ENCODE peak calls at places on chromosomes 2 and 18, in five cellular contexts. One of them, this sample, is unnamed.
A peak's percentile ranks its signal among the peaks of the same experiment; 100 is the strongest.

GRCh38 chr2:60794271-60794863 is 38.3 kb downstream of the PAPOLG start:
- DNase-seq in HEK293T: no peak
- DNase-seq in NT2/D1: no peak
- DNase-seq in HepG2: peak; percentile 16
- DNase-seq in GM12878: no peak
- DNase-seq in this sample: no peak

GRCh38 chr2:120860579-120860922 is 124.9 kb downstream of the GLI2 start:
- DNase-seq in HEK293T: no peak
- DNase-seq in NT2/D1: no peak
- DNase-seq in HepG2: no peak
- DNase-seq in GM12878: no peak
- DNase-seq in this sample: no peak

GRCh38 chr2:170122883-170123547 is 54.9 kb upstream of the MYO3B start:
- DNase-seq in HEK293T: no peak
- DNase-seq in NT2/D1: no peak
- DNase-seq in HepG2: peak; percentile 49
- DNase-seq in GM12878: no peak
- DNase-seq in this sample: no peak

GRCh38 chr2:109663721-109664120 is 49.6 kb downstream of the SOWAHC start:
- DNase-seq in HEK293T: no peak
- DNase-seq in NT2/D1: no peak
- DNase-seq in HepG2: peak; percentile 52
- DNase-seq in GM12878: no peak
- DNase-seq in this sample: no peak

GRCh38 chr2:218075975-218076811 is 7.1 kb downstream of the RUFY4 start:
- DNase-seq in HEK293T: no peak
- DNase-seq in NT2/D1: no peak
- DNase-seq in HepG2: no peak
- DNase-seq in GM12878: no peak
- DNase-seq in this sample: peak; percentile 59

GRCh38 chr2:109448946-109449788 is 164.6 kb downstream of the SEPTIN10 start:
- DNase-seq in HEK293T: no peak
- DNase-seq in NT2/D1: no peak
- DNase-seq in HepG2: no peak
- DNase-seq in GM12878: no peak
- DNase-seq in this sample: no peak

GRCh38 chr2:71683070-71683469 is 229.7 kb downstream of the DYSF start:
- DNase-seq in HEK293T: no peak
- DNase-seq in NT2/D1: no peak
- DNase-seq in HepG2: no peak
- DNase-seq in GM12878: no peak
- DNase-seq in this sample: no peak

GRCh38 chr18:23183356-23184150 is 48.3 kb downstream of the CABLES1 start:
- DNase-seq in HEK293T: no peak
- DNase-seq in NT2/D1: no peak
- DNase-seq in HepG2: no peak
- DNase-seq in GM12878: no peak
- DNase-seq in this sample: no peak

GRCh38 chr2:201507725-201508124 is 56.2 kb downstream of the STRADB start:
- DNase-seq in HEK293T: no peak
- DNase-seq in NT2/D1: no peak
- DNase-seq in HepG2: no peak
- DNase-seq in GM12878: no peak
- DNase-seq in this sample: no peak

GRCh38 chr2:218405365-218406208 is 5.9 kb downstream of the CTDSP1 start:
- DNase-seq in HEK293T: no peak
- DNase-seq in NT2/D1: no peak
- DNase-seq in HepG2: no peak
- DNase-seq in GM12878: no peak
- DNase-seq in this sample: peak; percentile 63

GRCh38 chr18:68972176-68972575 is 174.3 kb downstream of the CCDC102B start:
- DNase-seq in HEK293T: no peak
- DNase-seq in NT2/D1: no peak
- DNase-seq in HepG2: no peak
- DNase-seq in GM12878: no peak
- DNase-seq in this sample: no peak

GRCh38 chr2:177604291-177605065 is 211.9 kb downstream of the AGPS start:
- DNase-seq in HEK293T: peak; percentile 50
- DNase-seq in NT2/D1: peak; percentile 62
- DNase-seq in HepG2: peak; percentile 76
- DNase-seq in GM12878: no peak
- DNase-seq in this sample: no peak

DNA sequence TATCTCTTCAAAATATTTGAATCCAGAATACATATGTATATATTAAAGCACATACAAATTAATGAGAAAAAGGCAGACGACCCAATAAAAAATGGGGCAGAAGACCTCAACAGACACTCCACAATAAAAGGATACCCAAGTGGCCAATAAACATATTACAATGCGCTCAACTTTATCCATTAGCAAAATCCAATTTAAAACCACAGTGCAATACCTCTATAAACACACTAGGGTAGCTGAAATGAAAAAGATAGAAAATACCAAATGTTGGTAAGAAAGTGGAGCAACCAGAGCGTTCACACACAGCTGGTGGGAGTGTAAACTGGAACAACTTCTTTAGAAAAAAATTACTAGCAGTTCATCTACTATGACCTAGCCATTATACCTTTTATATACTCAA is 75.3 kb downstream of the CCDC148 start:
- DNase-seq in HEK293T: no peak
- DNase-seq in NT2/D1: no peak
- DNase-seq in HepG2: no peak
- DNase-seq in GM12878: no peak
- DNase-seq in this sample: no peak
- TF ChIP-seq SUZ12 in HEK293T: no peak
- TF ChIP-seq SUZ12 in NT2/D1: no peak
- TF ChIP-seq SUZ12 in HepG2: no peak
- TF ChIP-seq SUZ12 in GM12878: no peak
- TF ChIP-seq SUZ12 in this sample: no peak

GRCh38 chr2:240933966-240934700 is 28.0 kb downstream of the CROCC2 start:
- DNase-seq in HEK293T: no peak
- DNase-seq in NT2/D1: no peak
- DNase-seq in HepG2: no peak
- DNase-seq in GM12878: no peak
- DNase-seq in this sample: no peak
- TF ChIP-seq SUZ12 in HEK293T: no peak
- TF ChIP-seq SUZ12 in NT2/D1: no peak
- TF ChIP-seq SUZ12 in HepG2: no peak
- TF ChIP-seq SUZ12 in GM12878: no peak
- TF ChIP-seq SUZ12 in this sample: no peak

GRCh38 chr18:75048776-75049454 is 160.0 kb downstream of the PTGR3 start:
- DNase-seq in HEK293T: no peak
- DNase-seq in NT2/D1: no peak
- DNase-seq in HepG2: no peak
- DNase-seq in GM12878: no peak
- DNase-seq in this sample: no peak
- TF ChIP-seq SUZ12 in HEK293T: no peak
- TF ChIP-seq SUZ12 in NT2/D1: no peak
- TF ChIP-seq SUZ12 in HepG2: no peak
- TF ChIP-seq SUZ12 in GM12878: no peak
- TF ChIP-seq SUZ12 in this sample: no peak

GRCh38 chr18:79943608-79944125 is 7.8 kb downstream of the SLC66A2 start:
- DNase-seq in HEK293T: no peak
- DNase-seq in NT2/D1: no peak
- DNase-seq in HepG2: no peak
- DNase-seq in GM12878: no peak
- DNase-seq in this sample: no peak

GRCh38 chr18:79945118-79946042 is 6.1 kb downstream of the SLC66A2 start:
- DNase-seq in HEK293T: no peak
- DNase-seq in NT2/D1: no peak
- DNase-seq in HepG2: no peak
- DNase-seq in GM12878: no peak
- DNase-seq in this sample: no peak

GRCh38 chr18:79944126-79944731 is 7.2 kb downstream of the SLC66A2 start:
- DNase-seq in HEK293T: no peak
- DNase-seq in NT2/D1: no peak
- DNase-seq in HepG2: no peak
- DNase-seq in GM12878: no peak
- DNase-seq in this sample: no peak

GRCh38 chr18:79942786-79943607 is 8.5 kb downstream of the SLC66A2 start:
- DNase-seq in HEK293T: no peak
- DNase-seq in NT2/D1: no peak
- DNase-seq in HepG2: no peak
- DNase-seq in GM12878: no peak
- DNase-seq in this sample: no peak

GRCh38 chr18:79944746-79945117 is 6.7 kb downstream of the SLC66A2 start:
- DNase-seq in HEK293T: no peak
- DNase-seq in NT2/D1: no peak
- DNase-seq in HepG2: no peak
- DNase-seq in GM12878: no peak
- DNase-seq in this sample: no peak
- TF ChIP-seq SUZ12 in HEK293T: no peak
- TF ChIP-seq SUZ12 in NT2/D1: no peak
- TF ChIP-seq SUZ12 in HepG2: no peak
- TF ChIP-seq SUZ12 in GM12878: no peak
- TF ChIP-seq SUZ12 in this sample: no peak

DNA sequence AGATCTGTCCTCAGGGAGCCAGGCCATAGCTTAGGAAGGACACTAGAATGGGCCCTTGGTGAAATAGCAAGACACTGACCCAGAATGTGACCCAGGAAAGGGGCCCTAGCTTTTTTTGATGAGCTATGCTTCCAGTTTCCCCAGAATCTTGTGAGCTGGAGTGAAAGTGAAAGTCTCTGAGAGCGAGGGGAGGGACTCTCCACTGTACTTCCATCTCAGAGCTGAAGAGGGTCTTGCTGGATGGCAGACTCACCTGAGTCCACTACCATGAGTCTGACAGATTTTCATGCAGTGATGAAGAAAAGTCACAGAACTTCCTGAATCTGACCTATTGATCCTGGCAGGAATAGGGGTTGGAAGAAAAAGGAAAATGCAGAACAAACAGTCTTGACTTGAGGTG is 3.1 kb downstream of the ARHGAP25 start:
- DNase-seq in HEK293T: no peak
- DNase-seq in NT2/D1: no peak
- DNase-seq in HepG2: no peak
- DNase-seq in GM12878: no peak
- DNase-seq in this sample: no peak
- TF ChIP-seq SUZ12 in HEK293T: no peak
- TF ChIP-seq SUZ12 in NT2/D1: no peak
- TF ChIP-seq SUZ12 in HepG2: no peak
- TF ChIP-seq SUZ12 in GM12878: no peak
- TF ChIP-seq SUZ12 in this sample: no peak

GRCh38 chr18:74124642-74125041 is 23.0 kb downstream of the FBXO15 start:
- DNase-seq in HEK293T: no peak
- DNase-seq in NT2/D1: no peak
- DNase-seq in HepG2: no peak
- DNase-seq in GM12878: no peak
- DNase-seq in this sample: no peak

GRCh38 chr18:74128114-74128513 is 19.5 kb downstream of the FBXO15 start:
- DNase-seq in HEK293T: no peak
- DNase-seq in NT2/D1: no peak
- DNase-seq in HepG2: no peak
- DNase-seq in GM12878: no peak
- DNase-seq in this sample: no peak

GRCh38 chr18:74127483-74127750 is 20.2 kb downstream of the FBXO15 start:
- DNase-seq in HEK293T: no peak
- DNase-seq in NT2/D1: no peak
- DNase-seq in HepG2: no peak
- DNase-seq in GM12878: no peak
- DNase-seq in this sample: no peak

GRCh38 chr18:74123200-74123599 is 24.4 kb downstream of the FBXO15 start:
- DNase-seq in HEK293T: no peak
- DNase-seq in NT2/D1: no peak
- DNase-seq in HepG2: no peak
- DNase-seq in GM12878: no peak
- DNase-seq in this sample: no peak

GRCh38 chr18:74126684-74127482 is 20.8 kb downstream of the FBXO15 start:
- DNase-seq in HEK293T: no peak
- DNase-seq in NT2/D1: no peak
- DNase-seq in HepG2: no peak
- DNase-seq in GM12878: no peak
- DNase-seq in this sample: no peak
- TF ChIP-seq SUZ12 in HEK293T: no peak
- TF ChIP-seq SUZ12 in NT2/D1: no peak
- TF ChIP-seq SUZ12 in HepG2: no peak
- TF ChIP-seq SUZ12 in GM12878: no peak
- TF ChIP-seq SUZ12 in this sample: no peak

GRCh38 chr2:97950329-97951154 is 45.2 kb downstream of the TMEM131 start:
- DNase-seq in HEK293T: no peak
- DNase-seq in NT2/D1: no peak
- DNase-seq in HepG2: no peak
- DNase-seq in GM12878: no peak
- DNase-seq in this sample: no peak
- TF ChIP-seq SUZ12 in HEK293T: no peak
- TF ChIP-seq SUZ12 in NT2/D1: no peak
- TF ChIP-seq SUZ12 in HepG2: no peak
- TF ChIP-seq SUZ12 in GM12878: no peak
- TF ChIP-seq SUZ12 in this sample: no peak

DNA sequence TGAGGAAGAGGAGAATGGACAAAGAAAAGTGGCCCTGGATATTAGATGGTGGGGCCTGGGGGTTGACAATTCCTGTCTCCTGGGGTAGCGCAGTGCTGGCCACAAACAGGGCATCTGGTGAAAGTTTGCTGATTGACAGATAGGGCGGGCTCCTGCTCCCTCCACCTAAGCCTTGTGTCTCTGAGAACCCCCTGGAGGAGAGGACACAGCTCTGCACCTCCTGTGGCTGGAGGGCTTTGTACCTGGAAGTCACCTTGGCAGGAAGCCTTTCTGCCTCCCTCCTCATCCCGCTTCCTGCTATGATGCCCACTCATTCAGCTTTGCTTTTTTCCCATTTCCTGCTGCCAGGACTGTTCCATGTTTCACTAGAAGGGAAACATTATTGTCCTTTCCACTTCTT is 72.4 kb downstream of the RHOB start:
- DNase-seq in HEK293T: no peak
- DNase-seq in NT2/D1: no peak
- DNase-seq in HepG2: no peak
- DNase-seq in GM12878: no peak
- DNase-seq in this sample: no peak
- TF ChIP-seq SUZ12 in HEK293T: no peak
- TF ChIP-seq SUZ12 in NT2/D1: no peak
- TF ChIP-seq SUZ12 in HepG2: no peak
- TF ChIP-seq SUZ12 in GM12878: no peak
- TF ChIP-seq SUZ12 in this sample: no peak